ENCODE peak calls at places on chromosomes 12 and 14, in ten cellular contexts. One of them, this sample, is unnamed.

GRCh38 chr12:95623554-95624170 is 72.4 kb upstream of the USP44 start:
- ATAC-seq in aorta: peak; percentile 80
- ATAC-seq in pancreas: peak; percentile 60
- ATAC-seq in gastroesophageal sphincter: peak; percentile 91
- ATAC-seq in stimulated activated naive B cell treated with anti-CD40 and anti-IgM and Interleukin-4, amounts not matched to agents 10 μg/mL and 1 μg/mL and 100 μg/mL, for 72 hours: peak; percentile 65
- ATAC-seq in central memory CD8-positive, alpha-beta T cell: no peak
- ATAC-seq in foreskin keratinocyte: peak; percentile 82
- ATAC-seq in activated CD4-positive, alpha-beta T cell treated with anti-CD3 and anti-CD28 coated beads for 36 hours: no peak
- ATAC-seq in activated naive CD8-positive, alpha-beta T cell treated with anti-CD3 and anti-CD28 coated beads, Interleukin-2, amount 50 U/mL, for 24 hours: no peak
- ATAC-seq in left cardiac atrium: peak; percentile 91
- ATAC-seq in this sample: peak; percentile 62

GRCh38 chr14:60220917-60221316 is 28.1 kb upstream of the PPM1A start:
- ATAC-seq in central memory CD8-positive, alpha-beta T cell: no peak
- ATAC-seq in left cardiac atrium: no peak
- ATAC-seq in aorta: no peak
- ATAC-seq in stimulated activated naive B cell treated with anti-CD40 and anti-IgM and Interleukin-4, amounts not matched to agents 10 μg/mL and 1 μg/mL and 100 μg/mL, for 72 hours: no peak
- ATAC-seq in activated CD4-positive, alpha-beta T cell treated with anti-CD3 and anti-CD28 coated beads for 36 hours: no peak
- ATAC-seq in activated naive CD8-positive, alpha-beta T cell treated with anti-CD3 and anti-CD28 coated beads, Interleukin-2, amount 50 U/mL, for 24 hours: no peak
- ATAC-seq in foreskin keratinocyte: no peak
- ATAC-seq in gastroesophageal sphincter: no peak
- ATAC-seq in pancreas: no peak
- ATAC-seq in this sample: no peak

GRCh38 chr14:105851716-105852377 is 325.5 kb downstream of the TMEM121 start:
- ATAC-seq in foreskin keratinocyte: no peak
- ATAC-seq in gastroesophageal sphincter: no peak
- ATAC-seq in activated CD4-positive, alpha-beta T cell treated with anti-CD3 and anti-CD28 coated beads for 36 hours: no peak
- ATAC-seq in aorta: no peak
- ATAC-seq in left cardiac atrium: no peak
- ATAC-seq in central memory CD8-positive, alpha-beta T cell: no peak
- ATAC-seq in stimulated activated naive B cell treated with anti-CD40 and anti-IgM and Interleukin-4, amounts not matched to agents 10 μg/mL and 1 μg/mL and 100 μg/mL, for 72 hours: peak; percentile 8
- ATAC-seq in activated naive CD8-positive, alpha-beta T cell treated with anti-CD3 and anti-CD28 coated beads, Interleukin-2, amount 50 U/mL, for 24 hours: no peak
- ATAC-seq in pancreas: no peak
- ATAC-seq in this sample: no peak

GRCh38 chr12:69500631-69501030 is 30.4 kb downstream of the FRS2 start:
- ATAC-seq in left cardiac atrium: no peak
- ATAC-seq in aorta: no peak
- ATAC-seq in central memory CD8-positive, alpha-beta T cell: no peak
- ATAC-seq in activated naive CD8-positive, alpha-beta T cell treated with anti-CD3 and anti-CD28 coated beads, Interleukin-2, amount 50 U/mL, for 24 hours: no peak
- ATAC-seq in gastroesophageal sphincter: no peak
- ATAC-seq in pancreas: no peak
- ATAC-seq in activated CD4-positive, alpha-beta T cell treated with anti-CD3 and anti-CD28 coated beads for 36 hours: no peak
- ATAC-seq in foreskin keratinocyte: peak; percentile 44
- ATAC-seq in stimulated activated naive B cell treated with anti-CD40 and anti-IgM and Interleukin-4, amounts not matched to agents 10 μg/mL and 1 μg/mL and 100 μg/mL, for 72 hours: no peak
- ATAC-seq in this sample: no peak

GRCh38 chr14:53663709-53664108 is 292.9 kb downstream of the BMP4 start:
- ATAC-seq in pancreas: no peak
- ATAC-seq in stimulated activated naive B cell treated with anti-CD40 and anti-IgM and Interleukin-4, amounts not matched to agents 10 μg/mL and 1 μg/mL and 100 μg/mL, for 72 hours: no peak
- ATAC-seq in central memory CD8-positive, alpha-beta T cell: no peak
- ATAC-seq in aorta: no peak
- ATAC-seq in left cardiac atrium: peak; percentile 47
- ATAC-seq in activated naive CD8-positive, alpha-beta T cell treated with anti-CD3 and anti-CD28 coated beads, Interleukin-2, amount 50 U/mL, for 24 hours: no peak
- ATAC-seq in foreskin keratinocyte: no peak
- ATAC-seq in activated CD4-positive, alpha-beta T cell treated with anti-CD3 and anti-CD28 coated beads for 36 hours: no peak
- ATAC-seq in gastroesophageal sphincter: peak; percentile 34
- ATAC-seq in this sample: no peak

GRCh38 chr12:25208554-25208953 is 13.5 kb downstream of the ETFRF1 start:
- ATAC-seq in stimulated activated naive B cell treated with anti-CD40 and anti-IgM and Interleukin-4, amounts not matched to agents 10 μg/mL and 1 μg/mL and 100 μg/mL, for 72 hours: no peak
- ATAC-seq in activated CD4-positive, alpha-beta T cell treated with anti-CD3 and anti-CD28 coated beads for 36 hours: no peak
- ATAC-seq in left cardiac atrium: no peak
- ATAC-seq in central memory CD8-positive, alpha-beta T cell: no peak
- ATAC-seq in activated naive CD8-positive, alpha-beta T cell treated with anti-CD3 and anti-CD28 coated beads, Interleukin-2, amount 50 U/mL, for 24 hours: no peak
- ATAC-seq in pancreas: no peak
- ATAC-seq in foreskin keratinocyte: no peak
- ATAC-seq in aorta: no peak
- ATAC-seq in gastroesophageal sphincter: no peak
- ATAC-seq in this sample: no peak

GRCh38 chr12:69527506-69528272 is 57.5 kb downstream of the FRS2 start:
- ATAC-seq in pancreas: no peak
- ATAC-seq in activated CD4-positive, alpha-beta T cell treated with anti-CD3 and anti-CD28 coated beads for 36 hours: peak; percentile 62
- ATAC-seq in left cardiac atrium: no peak
- ATAC-seq in gastroesophageal sphincter: peak; percentile 36
- ATAC-seq in foreskin keratinocyte: peak; percentile 91
- ATAC-seq in stimulated activated naive B cell treated with anti-CD40 and anti-IgM and Interleukin-4, amounts not matched to agents 10 μg/mL and 1 μg/mL and 100 μg/mL, for 72 hours: no peak
- ATAC-seq in activated naive CD8-positive, alpha-beta T cell treated with anti-CD3 and anti-CD28 coated beads, Interleukin-2, amount 50 U/mL, for 24 hours: no peak
- ATAC-seq in central memory CD8-positive, alpha-beta T cell: no peak
- ATAC-seq in aorta: no peak
- ATAC-seq in this sample: peak; percentile 41

GRCh38 chr12:113756609-113757008 is 209.5 kb downstream of the RBM19 start:
- ATAC-seq in central memory CD8-positive, alpha-beta T cell: no peak
- ATAC-seq in activated CD4-positive, alpha-beta T cell treated with anti-CD3 and anti-CD28 coated beads for 36 hours: no peak
- ATAC-seq in pancreas: no peak
- ATAC-seq in activated naive CD8-positive, alpha-beta T cell treated with anti-CD3 and anti-CD28 coated beads, Interleukin-2, amount 50 U/mL, for 24 hours: no peak
- ATAC-seq in left cardiac atrium: no peak
- ATAC-seq in foreskin keratinocyte: no peak
- ATAC-seq in aorta: no peak
- ATAC-seq in stimulated activated naive B cell treated with anti-CD40 and anti-IgM and Interleukin-4, amounts not matched to agents 10 μg/mL and 1 μg/mL and 100 μg/mL, for 72 hours: no peak
- ATAC-seq in gastroesophageal sphincter: no peak
- ATAC-seq in this sample: no peak

GRCh38 chr14:32128703-32129102 is 51.6 kb downstream of the ARHGAP5 start:
- ATAC-seq in activated CD4-positive, alpha-beta T cell treated with anti-CD3 and anti-CD28 coated beads for 36 hours: no peak
- ATAC-seq in activated naive CD8-positive, alpha-beta T cell treated with anti-CD3 and anti-CD28 coated beads, Interleukin-2, amount 50 U/mL, for 24 hours: no peak
- ATAC-seq in aorta: no peak
- ATAC-seq in gastroesophageal sphincter: no peak
- ATAC-seq in central memory CD8-positive, alpha-beta T cell: no peak
- ATAC-seq in foreskin keratinocyte: peak; percentile 34
- ATAC-seq in stimulated activated naive B cell treated with anti-CD40 and anti-IgM and Interleukin-4, amounts not matched to agents 10 μg/mL and 1 μg/mL and 100 μg/mL, for 72 hours: no peak
- ATAC-seq in pancreas: no peak
- ATAC-seq in left cardiac atrium: no peak
- ATAC-seq in this sample: no peak

GRCh38 chr14:23044840-23045239 is 2.8 kb downstream of the PSMB11 start:
- ATAC-seq in gastroesophageal sphincter: no peak
- ATAC-seq in aorta: no peak
- ATAC-seq in pancreas: no peak
- ATAC-seq in central memory CD8-positive, alpha-beta T cell: no peak
- ATAC-seq in activated naive CD8-positive, alpha-beta T cell treated with anti-CD3 and anti-CD28 coated beads, Interleukin-2, amount 50 U/mL, for 24 hours: no peak
- ATAC-seq in foreskin keratinocyte: no peak
- ATAC-seq in left cardiac atrium: no peak
- ATAC-seq in stimulated activated naive B cell treated with anti-CD40 and anti-IgM and Interleukin-4, amounts not matched to agents 10 μg/mL and 1 μg/mL and 100 μg/mL, for 72 hours: no peak
- ATAC-seq in activated CD4-positive, alpha-beta T cell treated with anti-CD3 and anti-CD28 coated beads for 36 hours: no peak
- ATAC-seq in this sample: no peak

GRCh38 chr14:105879867-105880561 is 353.6 kb downstream of the TMEM121 start:
- ATAC-seq in pancreas: no peak
- ATAC-seq in activated CD4-positive, alpha-beta T cell treated with anti-CD3 and anti-CD28 coated beads for 36 hours: no peak
- ATAC-seq in left cardiac atrium: no peak
- ATAC-seq in activated naive CD8-positive, alpha-beta T cell treated with anti-CD3 and anti-CD28 coated beads, Interleukin-2, amount 50 U/mL, for 24 hours: peak; percentile 16
- ATAC-seq in gastroesophageal sphincter: no peak
- ATAC-seq in central memory CD8-positive, alpha-beta T cell: no peak
- ATAC-seq in foreskin keratinocyte: no peak
- ATAC-seq in stimulated activated naive B cell treated with anti-CD40 and anti-IgM and Interleukin-4, amounts not matched to agents 10 μg/mL and 1 μg/mL and 100 μg/mL, for 72 hours: no peak
- ATAC-seq in aorta: no peak
- ATAC-seq in this sample: peak; percentile 7

GRCh38 chr14:32985881-32986280 is 47.2 kb downstream of the NPAS3 start:
- ATAC-seq in foreskin keratinocyte: no peak
- ATAC-seq in stimulated activated naive B cell treated with anti-CD40 and anti-IgM and Interleukin-4, amounts not matched to agents 10 μg/mL and 1 μg/mL and 100 μg/mL, for 72 hours: no peak
- ATAC-seq in gastroesophageal sphincter: peak; percentile 53
- ATAC-seq in activated naive CD8-positive, alpha-beta T cell treated with anti-CD3 and anti-CD28 coated beads, Interleukin-2, amount 50 U/mL, for 24 hours: no peak
- ATAC-seq in activated CD4-positive, alpha-beta T cell treated with anti-CD3 and anti-CD28 coated beads for 36 hours: no peak
- ATAC-seq in aorta: no peak
- ATAC-seq in left cardiac atrium: peak; percentile 41
- ATAC-seq in pancreas: no peak
- ATAC-seq in central memory CD8-positive, alpha-beta T cell: no peak
- ATAC-seq in this sample: no peak

GRCh38 chr12:123107926-123108681 is 42.8 kb downstream of the PITPNM2 start:
- ATAC-seq in foreskin keratinocyte: no peak
- ATAC-seq in pancreas: no peak
- ATAC-seq in central memory CD8-positive, alpha-beta T cell: no peak
- ATAC-seq in activated CD4-positive, alpha-beta T cell treated with anti-CD3 and anti-CD28 coated beads for 36 hours: no peak
- ATAC-seq in aorta: no peak
- ATAC-seq in stimulated activated naive B cell treated with anti-CD40 and anti-IgM and Interleukin-4, amounts not matched to agents 10 μg/mL and 1 μg/mL and 100 μg/mL, for 72 hours: no peak
- ATAC-seq in left cardiac atrium: no peak
- ATAC-seq in gastroesophageal sphincter: no peak
- ATAC-seq in activated naive CD8-positive, alpha-beta T cell treated with anti-CD3 and anti-CD28 coated beads, Interleukin-2, amount 50 U/mL, for 24 hours: no peak
- ATAC-seq in this sample: no peak

GRCh38 chr12:89636776-89637160 is 71.9 kb downstream of the ATP2B1 start:
- ATAC-seq in stimulated activated naive B cell treated with anti-CD40 and anti-IgM and Interleukin-4, amounts not matched to agents 10 μg/mL and 1 μg/mL and 100 μg/mL, for 72 hours: no peak
- ATAC-seq in activated naive CD8-positive, alpha-beta T cell treated with anti-CD3 and anti-CD28 coated beads, Interleukin-2, amount 50 U/mL, for 24 hours: no peak
- ATAC-seq in pancreas: no peak
- ATAC-seq in aorta: no peak
- ATAC-seq in central memory CD8-positive, alpha-beta T cell: no peak
- ATAC-seq in gastroesophageal sphincter: no peak
- ATAC-seq in foreskin keratinocyte: peak; percentile 46
- ATAC-seq in left cardiac atrium: no peak
- ATAC-seq in activated CD4-positive, alpha-beta T cell treated with anti-CD3 and anti-CD28 coated beads for 36 hours: peak; percentile 40
- ATAC-seq in this sample: no peak

GRCh38 chr12:107014050-107014449 is 27.1 kb upstream of the MTERF2 start:
- ATAC-seq in foreskin keratinocyte: peak; percentile 99
- ATAC-seq in central memory CD8-positive, alpha-beta T cell: no peak
- ATAC-seq in aorta: no peak
- ATAC-seq in gastroesophageal sphincter: no peak
- ATAC-seq in pancreas: peak; percentile 99
- ATAC-seq in activated naive CD8-positive, alpha-beta T cell treated with anti-CD3 and anti-CD28 coated beads, Interleukin-2, amount 50 U/mL, for 24 hours: no peak
- ATAC-seq in activated CD4-positive, alpha-beta T cell treated with anti-CD3 and anti-CD28 coated beads for 36 hours: no peak
- ATAC-seq in left cardiac atrium: no peak
- ATAC-seq in stimulated activated naive B cell treated with anti-CD40 and anti-IgM and Interleukin-4, amounts not matched to agents 10 μg/mL and 1 μg/mL and 100 μg/mL, for 72 hours: peak; percentile 59
- ATAC-seq in this sample: peak; percentile 98

GRCh38 chr14:61512026-61512425 is 183.3 kb upstream of the HIF1A start:
- ATAC-seq in activated CD4-positive, alpha-beta T cell treated with anti-CD3 and anti-CD28 coated beads for 36 hours: peak; percentile 59
- ATAC-seq in stimulated activated naive B cell treated with anti-CD40 and anti-IgM and Interleukin-4, amounts not matched to agents 10 μg/mL and 1 μg/mL and 100 μg/mL, for 72 hours: peak; percentile 63
- ATAC-seq in activated naive CD8-positive, alpha-beta T cell treated with anti-CD3 and anti-CD28 coated beads, Interleukin-2, amount 50 U/mL, for 24 hours: peak; percentile 33
- ATAC-seq in left cardiac atrium: no peak
- ATAC-seq in gastroesophageal sphincter: no peak
- ATAC-seq in foreskin keratinocyte: no peak
- ATAC-seq in pancreas: peak; percentile 66
- ATAC-seq in aorta: peak; percentile 58
- ATAC-seq in central memory CD8-positive, alpha-beta T cell: no peak
- ATAC-seq in this sample: peak; percentile 37

GRCh38 chr14:59394268-59394667 is 70.9 kb downstream of the GPR135 start:
- ATAC-seq in gastroesophageal sphincter: no peak
- ATAC-seq in pancreas: no peak
- ATAC-seq in stimulated activated naive B cell treated with anti-CD40 and anti-IgM and Interleukin-4, amounts not matched to agents 10 μg/mL and 1 μg/mL and 100 μg/mL, for 72 hours: no peak
- ATAC-seq in activated naive CD8-positive, alpha-beta T cell treated with anti-CD3 and anti-CD28 coated beads, Interleukin-2, amount 50 U/mL, for 24 hours: no peak
- ATAC-seq in foreskin keratinocyte: peak; percentile 87
- ATAC-seq in aorta: no peak
- ATAC-seq in central memory CD8-positive, alpha-beta T cell: no peak
- ATAC-seq in activated CD4-positive, alpha-beta T cell treated with anti-CD3 and anti-CD28 coated beads for 36 hours: no peak
- ATAC-seq in left cardiac atrium: no peak
- ATAC-seq in this sample: peak; percentile 48

GRCh38 chr14:52992236-52992635 is 41.4 kb upstream of the FERMT2 start:
- ATAC-seq in central memory CD8-positive, alpha-beta T cell: no peak
- ATAC-seq in activated CD4-positive, alpha-beta T cell treated with anti-CD3 and anti-CD28 coated beads for 36 hours: no peak
- ATAC-seq in activated naive CD8-positive, alpha-beta T cell treated with anti-CD3 and anti-CD28 coated beads, Interleukin-2, amount 50 U/mL, for 24 hours: no peak
- ATAC-seq in aorta: no peak
- ATAC-seq in left cardiac atrium: no peak
- ATAC-seq in pancreas: no peak
- ATAC-seq in stimulated activated naive B cell treated with anti-CD40 and anti-IgM and Interleukin-4, amounts not matched to agents 10 μg/mL and 1 μg/mL and 100 μg/mL, for 72 hours: no peak
- ATAC-seq in gastroesophageal sphincter: no peak
- ATAC-seq in foreskin keratinocyte: no peak
- ATAC-seq in this sample: no peak

GRCh38 chr12:116172224-116172849 is 105.2 kb downstream of the MED13L start:
- ATAC-seq in left cardiac atrium: no peak
- ATAC-seq in aorta: no peak
- ATAC-seq in activated CD4-positive, alpha-beta T cell treated with anti-CD3 and anti-CD28 coated beads for 36 hours: peak; percentile 99
- ATAC-seq in gastroesophageal sphincter: no peak
- ATAC-seq in pancreas: peak; percentile 64
- ATAC-seq in stimulated activated naive B cell treated with anti-CD40 and anti-IgM and Interleukin-4, amounts not matched to agents 10 μg/mL and 1 μg/mL and 100 μg/mL, for 72 hours: peak; percentile 100
- ATAC-seq in activated naive CD8-positive, alpha-beta T cell treated with anti-CD3 and anti-CD28 coated beads, Interleukin-2, amount 50 U/mL, for 24 hours: peak; percentile 99
- ATAC-seq in central memory CD8-positive, alpha-beta T cell: peak; percentile 78
- ATAC-seq in foreskin keratinocyte: peak; percentile 35
- ATAC-seq in this sample: peak; percentile 75

GRCh38 chr14:50038398-50039119 is 77.8 kb downstream of the VCPKMT start:
- ATAC-seq in activated naive CD8-positive, alpha-beta T cell treated with anti-CD3 and anti-CD28 coated beads, Interleukin-2, amount 50 U/mL, for 24 hours: peak; percentile 92
- ATAC-seq in gastroesophageal sphincter: peak; percentile 73
- ATAC-seq in pancreas: peak; percentile 28
- ATAC-seq in foreskin keratinocyte: peak; percentile 86
- ATAC-seq in central memory CD8-positive, alpha-beta T cell: no peak
- ATAC-seq in activated CD4-positive, alpha-beta T cell treated with anti-CD3 and anti-CD28 coated beads for 36 hours: peak; percentile 82
- ATAC-seq in left cardiac atrium: peak; percentile 31
- ATAC-seq in stimulated activated naive B cell treated with anti-CD40 and anti-IgM and Interleukin-4, amounts not matched to agents 10 μg/mL and 1 μg/mL and 100 μg/mL, for 72 hours: peak; percentile 86
- ATAC-seq in aorta: peak; percentile 47
- ATAC-seq in this sample: peak; percentile 67

GRCh38 chr12:119695034-119695433 is 27.1 kb downstream of the PRKAB1 start:
- ATAC-seq in central memory CD8-positive, alpha-beta T cell: no peak
- ATAC-seq in stimulated activated naive B cell treated with anti-CD40 and anti-IgM and Interleukin-4, amounts not matched to agents 10 μg/mL and 1 μg/mL and 100 μg/mL, for 72 hours: no peak
- ATAC-seq in aorta: no peak
- ATAC-seq in activated CD4-positive, alpha-beta T cell treated with anti-CD3 and anti-CD28 coated beads for 36 hours: no peak
- ATAC-seq in foreskin keratinocyte: no peak
- ATAC-seq in left cardiac atrium: no peak
- ATAC-seq in gastroesophageal sphincter: no peak
- ATAC-seq in pancreas: no peak
- ATAC-seq in activated naive CD8-positive, alpha-beta T cell treated with anti-CD3 and anti-CD28 coated beads, Interleukin-2, amount 50 U/mL, for 24 hours: no peak
- ATAC-seq in this sample: no peak

GRCh38 chr12:44294649-44295048 is 458.8 kb downstream of the TMEM117 start:
- ATAC-seq in stimulated activated naive B cell treated with anti-CD40 and anti-IgM and Interleukin-4, amounts not matched to agents 10 μg/mL and 1 μg/mL and 100 μg/mL, for 72 hours: peak; percentile 86
- ATAC-seq in central memory CD8-positive, alpha-beta T cell: no peak
- ATAC-seq in left cardiac atrium: no peak
- ATAC-seq in pancreas: no peak
- ATAC-seq in activated naive CD8-positive, alpha-beta T cell treated with anti-CD3 and anti-CD28 coated beads, Interleukin-2, amount 50 U/mL, for 24 hours: no peak
- ATAC-seq in gastroesophageal sphincter: no peak
- ATAC-seq in activated CD4-positive, alpha-beta T cell treated with anti-CD3 and anti-CD28 coated beads for 36 hours: no peak
- ATAC-seq in aorta: no peak
- ATAC-seq in foreskin keratinocyte: no peak
- ATAC-seq in this sample: no peak

This sample was measured in esophagus mucosa.